ENCODE peak calls at places on chromosomes 5 and 9, in nine cellular contexts. One of them, this sample, is unnamed.

GRCh38 chr5:143826909-143827514 is 15.1 kb downstream of the HMHB1 start:
- DNase-seq in activated CD8-positive, alpha-beta T cell treated with anti-CD3 and anti-CD28 coated beads, Interleukin-2, amount 10 ng/mL, durations not matched to agents 7 days and 5 days: peak
- DNase-seq in lower lobe of right lung: no peak
- DNase-seq in vagina: no peak
- DNase-seq in SIG-M5: no peak
- DNase-seq in GM12865: peak
- DNase-seq in HCEC 1CT: no peak
- DNase-seq in mucosa of gallbladder: no peak
- DNase-seq in Kasumi-1: no peak
- DNase-seq in this sample: no peak

GRCh38 chr5:159362190-159362589 is 31.9 kb upstream of the IL12B start:
- DNase-seq in mucosa of gallbladder: no peak
- DNase-seq in GM12865: no peak
- DNase-seq in SIG-M5: peak
- DNase-seq in Kasumi-1: peak
- DNase-seq in vagina: no peak
- DNase-seq in activated CD8-positive, alpha-beta T cell treated with anti-CD3 and anti-CD28 coated beads, Interleukin-2, amount 10 ng/mL, durations not matched to agents 7 days and 5 days: no peak
- DNase-seq in HCEC 1CT: no peak
- DNase-seq in lower lobe of right lung: no peak
- DNase-seq in this sample: no peak

GRCh38 chr5:90473321-90474234 is 993 bp downstream of the MBLAC2 start:
- DNase-seq in SIG-M5: no peak
- DNase-seq in HCEC 1CT: peak
- DNase-seq in mucosa of gallbladder: peak
- DNase-seq in vagina: no peak
- DNase-seq in GM12865: peak
- DNase-seq in activated CD8-positive, alpha-beta T cell treated with anti-CD3 and anti-CD28 coated beads, Interleukin-2, amount 10 ng/mL, durations not matched to agents 7 days and 5 days: peak
- DNase-seq in Kasumi-1: peak
- DNase-seq in lower lobe of right lung: peak
- DNase-seq in this sample: no peak

GRCh38 chr9:93294011-93294410 is 110.1 kb downstream of the WNK2 start:
- DNase-seq in lower lobe of right lung: no peak
- DNase-seq in SIG-M5: no peak
- DNase-seq in vagina: no peak
- DNase-seq in activated CD8-positive, alpha-beta T cell treated with anti-CD3 and anti-CD28 coated beads, Interleukin-2, amount 10 ng/mL, durations not matched to agents 7 days and 5 days: no peak
- DNase-seq in Kasumi-1: no peak
- DNase-seq in GM12865: no peak
- DNase-seq in mucosa of gallbladder: no peak
- DNase-seq in HCEC 1CT: no peak
- DNase-seq in this sample: no peak

GRCh38 chr5:61816146-61816545 is 484.1 kb downstream of the ZSWIM6 start:
- DNase-seq in SIG-M5: no peak
- DNase-seq in HCEC 1CT: no peak
- DNase-seq in lower lobe of right lung: no peak
- DNase-seq in mucosa of gallbladder: no peak
- DNase-seq in activated CD8-positive, alpha-beta T cell treated with anti-CD3 and anti-CD28 coated beads, Interleukin-2, amount 10 ng/mL, durations not matched to agents 7 days and 5 days: no peak
- DNase-seq in Kasumi-1: no peak
- DNase-seq in GM12865: no peak
- DNase-seq in vagina: no peak
- DNase-seq in this sample: no peak

GRCh38 chr5:152427691-152428090 is 22.6 kb upstream of the NMUR2 start:
- DNase-seq in mucosa of gallbladder: no peak
- DNase-seq in activated CD8-positive, alpha-beta T cell treated with anti-CD3 and anti-CD28 coated beads, Interleukin-2, amount 10 ng/mL, durations not matched to agents 7 days and 5 days: no peak
- DNase-seq in SIG-M5: no peak
- DNase-seq in vagina: no peak
- DNase-seq in lower lobe of right lung: no peak
- DNase-seq in HCEC 1CT: no peak
- DNase-seq in Kasumi-1: no peak
- DNase-seq in GM12865: no peak
- DNase-seq in this sample: no peak

GRCh38 chr9:76379494-76379893 is 14.7 kb downstream of the RFK start:
- DNase-seq in HCEC 1CT: no peak
- DNase-seq in mucosa of gallbladder: no peak
- DNase-seq in Kasumi-1: no peak
- DNase-seq in activated CD8-positive, alpha-beta T cell treated with anti-CD3 and anti-CD28 coated beads, Interleukin-2, amount 10 ng/mL, durations not matched to agents 7 days and 5 days: no peak
- DNase-seq in GM12865: no peak
- DNase-seq in lower lobe of right lung: no peak
- DNase-seq in SIG-M5: no peak
- DNase-seq in vagina: no peak
- DNase-seq in this sample: peak

GRCh38 chr5:95878417-95879323 is 56.1 kb upstream of the GLRX start:
- DNase-seq in Kasumi-1: no peak
- DNase-seq in SIG-M5: no peak
- DNase-seq in lower lobe of right lung: no peak
- DNase-seq in HCEC 1CT: no peak
- DNase-seq in mucosa of gallbladder: no peak
- DNase-seq in activated CD8-positive, alpha-beta T cell treated with anti-CD3 and anti-CD28 coated beads, Interleukin-2, amount 10 ng/mL, durations not matched to agents 7 days and 5 days: no peak
- DNase-seq in GM12865: peak
- DNase-seq in vagina: no peak
- DNase-seq in this sample: no peak